ENCODE peak calls at places on chromosome 7, in eight cellular contexts. F, J, G, L, Y, D, H and W are unnamed samples. For H3K4me1, the result is how much of the 10 kb centered on the place peaks cover.

GRCh38 chr7:48085433-48085791 is 3.7 kb upstream of the UPP1 start:
- DNase-seq in F (no peak), J (no peak), G (no peak), L (no peak), Y (no peak), D (no peak), H (no peak), W (no peak)

GRCh38 chr7:148515237-148515636 is 75.3 kb upstream of the C7orf33 start:
- DNase-seq in F (no peak), J (no peak), G (no peak), L (no peak), Y (no peak), D (no peak), H (no peak), W (no peak)

GRCh38 chr7:111784311-111784710 is 222.0 kb upstream of the IMMP2L start:
- DNase-seq in F (no peak), J (no peak), G (no peak), L (no peak), Y (no peak), D (no peak), H (no peak), W (no peak)

GRCh38 chr7:45924283-45924682 is 3.2 kb upstream of the IGFBP3 start:
- DNase-seq in F (no peak), J (no peak), G (peak), L (peak), Y (no peak), D (peak), H (no peak), W (no peak)

GRCh38 chr7:157597562-157597961 is 260.8 kb downstream of the DNAJB6 start:
- DNase-seq in F (no peak), J (no peak), G (no peak), L (no peak), Y (no peak), D (no peak), H (no peak), W (no peak)

GRCh38 chr7:135938086-135938485 is 39.1 kb downstream of the MTPN start:
- DNase-seq in F (no peak), J (no peak), G (no peak), L (no peak), Y (no peak), D (no peak), H (no peak), W (no peak)

GRCh38 chr7:27172823-27173411 is 1.2 kb downstream of the HOXA10 start:
- DNase-seq in F (peak), J (peak), G (no peak), L (peak), Y (peak), D (peak), H (no peak), W (no peak)

GRCh38 chr7:142158741-142159496 is 47.4 kb downstream of the MGAM2 start:
- DNase-seq in F (no peak), J (no peak), G (peak), L (no peak), Y (no peak), D (no peak), H (no peak), W (no peak)

GRCh38 chr7:35869810-35870209 is 69.0 kb downstream of the SEPTIN7 start:
- DNase-seq in F (no peak), J (no peak), G (no peak), L (no peak), Y (no peak), D (no peak), H (no peak), W (peak)

GRCh38 chr7:103391976-103392375 is 44.5 kb downstream of the PSMC2 start:
- DNase-seq in F (no peak), J (no peak), G (no peak), L (no peak), Y (no peak), D (no peak), H (no peak), W (no peak)

GRCh38 chr7:489876-490275 is 29.8 kb downstream of the PDGFA start:
- DNase-seq in F (no peak), J (no peak), G (no peak), L (peak), Y (peak), D (no peak), H (no peak), W (no peak)

GRCh38 chr7:906776-907157 is 30.4 kb downstream of the GET4 start:
- DNase-seq in F (no peak), J (no peak), G (no peak), L (no peak), Y (no peak), D (no peak), H (no peak), W (no peak)

GRCh38 chr7:156140896-156141295 is 328.6 kb upstream of the SHH start:
- DNase-seq in F (no peak), J (no peak), G (no peak), L (no peak), Y (no peak), D (no peak), H (no peak), W (no peak)

GRCh38 chr7:155213385-155213784 is 84.3 kb upstream of the INSIG1 start:
- DNase-seq in F (no peak), J (no peak), G (no peak), L (no peak), Y (no peak), D (peak), H (no peak), W (no peak)

GRCh38 chr7:99331002-99331401 is 5.3 kb downstream of the ARPC1A start:
- DNase-seq in F (no peak), J (no peak), G (peak), L (no peak), Y (no peak), D (no peak), H (no peak), W (no peak)

GRCh38 chr7:55423277-55423711 is 58.2 kb downstream of the LANCL2 start:
- DNase-seq in F (no peak), J (no peak), G (no peak), L (no peak), Y (no peak), D (peak), H (no peak), W (no peak)

GRCh38 chr7:129212126-129212525 is 12.7 kb upstream of the AHCYL2 start:
- DNase-seq in F (no peak), J (no peak), G (no peak), L (no peak), Y (no peak), D (no peak), H (no peak), W (no peak)

GRCh38 chr7:129210256-129210988 is 14.4 kb upstream of the AHCYL2 start:
- DNase-seq in F (peak), J (peak), G (peak), L (peak), Y (peak), D (peak), H (peak), W (peak)

GRCh38 chr7:129212596-129212995 is 12.2 kb upstream of the AHCYL2 start:
- DNase-seq in F (no peak), J (no peak), G (no peak), L (no peak), Y (no peak), D (no peak), H (no peak), W (no peak)

GRCh38 chr7:129210989-129211312 is 13.9 kb upstream of the AHCYL2 start:
- DNase-seq in F (no peak), J (no peak), G (no peak), L (no peak), Y (no peak), D (no peak), H (no peak), W (no peak)

DNA sequence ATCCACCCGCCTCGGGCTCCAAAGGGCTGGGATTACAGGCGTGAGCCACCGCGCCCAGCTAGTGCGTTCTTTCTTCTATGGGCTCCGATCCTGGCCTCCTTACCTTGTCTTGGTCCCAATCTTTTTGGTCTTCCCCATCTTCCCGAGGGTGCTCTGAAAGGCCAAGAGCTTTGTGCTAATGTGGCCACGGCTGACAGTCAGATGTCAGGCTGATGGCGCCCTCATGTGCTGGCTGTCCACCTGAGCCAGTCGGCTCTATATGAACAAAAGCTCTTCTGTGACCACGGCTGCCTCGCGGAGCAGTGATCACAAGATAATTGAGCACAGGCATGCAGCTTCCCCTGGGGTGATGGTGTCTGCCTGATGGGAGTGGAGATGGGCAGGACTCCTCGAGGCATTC is 11.0 kb upstream of the AHCYL2 start:
- DNase-seq in F (no peak), J (no peak), G (peak), L (no peak), Y (no peak), D (no peak), H (no peak), W (no peak)
- TF ChIP-seq CTCF in F (no peak), J (no peak), G (peak), L (no peak), Y (no peak), D (no peak), H (no peak), W (no peak)

GRCh38 chr7:130925136-130925794 is 191.3 kb upstream of the KLF14 start:
- DNase-seq in F (no peak), J (no peak), G (no peak), L (no peak), Y (no peak), D (no peak), H (no peak), W (no peak)

GRCh38 chr7:130926021-130926691 is 192.1 kb upstream of the KLF14 start:
- DNase-seq in F (no peak), J (no peak), G (no peak), L (no peak), Y (no peak), D (no peak), H (peak), W (no peak)

GRCh38 chr7:130922206-130923112 is 188.5 kb upstream of the KLF14 start:
- DNase-seq in F (no peak), J (no peak), G (no peak), L (no peak), Y (no peak), D (no peak), H (no peak), W (no peak)

GRCh38 chr7:130921391-130922180 is 187.6 kb upstream of the KLF14 start:
- DNase-seq in F (no peak), J (no peak), G (no peak), L (peak), Y (peak), D (peak), H (no peak), W (peak)

GRCh38 chr7:130923930-130924329 is 189.9 kb upstream of the KLF14 start:
- DNase-seq in F (no peak), J (no peak), G (no peak), L (no peak), Y (no peak), D (no peak), H (no peak), W (no peak)
- H3K4me1 ChIP-seq in F (under half), J (half or more), G (under half), L (under half), Y (half or more), D (under half), H (under half), W (half or more)

DNA sequence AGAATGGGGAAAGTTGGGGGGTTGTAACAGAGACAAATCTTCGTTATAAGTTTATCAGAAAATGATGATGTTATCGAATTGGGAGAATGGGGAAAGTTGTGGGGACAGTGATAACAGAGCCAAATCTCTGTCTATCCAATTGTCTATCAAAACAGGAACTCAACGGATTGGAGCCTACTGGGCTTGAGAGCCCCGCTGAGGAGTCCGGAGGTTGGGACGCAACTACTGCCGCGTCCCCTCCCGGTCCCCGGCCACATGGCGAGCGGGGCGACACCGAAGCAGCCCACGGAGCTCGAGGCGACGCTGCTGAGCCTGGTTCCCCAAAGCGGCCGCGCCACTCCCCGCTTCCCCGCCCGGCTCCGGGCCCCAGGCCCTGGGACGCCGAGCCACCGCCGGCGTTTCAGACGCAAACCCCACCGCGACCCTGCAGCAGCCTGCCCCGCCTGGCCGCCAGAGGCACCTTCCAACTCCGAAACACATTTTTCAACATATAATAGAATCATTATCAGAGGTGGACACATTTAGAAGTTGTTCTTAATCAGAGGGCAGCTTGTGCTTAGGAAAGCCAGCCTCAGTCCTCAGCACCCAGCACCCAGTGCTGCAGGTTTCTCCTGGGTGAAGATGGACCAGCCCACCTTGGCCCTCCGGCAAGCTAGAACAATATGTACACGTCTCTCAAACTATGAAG is 13.8 kb upstream of the RALA start:
- DNase-seq in F (no peak), J (peak), G (no peak), L (no peak), Y (no peak), D (peak), H (peak), W (peak)
- TF ChIP-seq CTCF in F (no peak), J (no peak), G (no peak), L (no peak), Y (no peak), D (peak), H (no peak), W (peak)

GRCh38 chr7:2807846-2808772 is 36.0 kb downstream of the GNA12 start:
- DNase-seq in F (no peak), J (no peak), G (no peak), L (no peak), Y (no peak), D (no peak), H (no peak), W (no peak)

GRCh38 chr7:2807455-2807845 is 36.7 kb downstream of the GNA12 start:
- DNase-seq in F (no peak), J (no peak), G (no peak), L (no peak), Y (no peak), D (no peak), H (no peak), W (no peak)

GRCh38 chr7:2804227-2804763 is 39.8 kb downstream of the GNA12 start:
- DNase-seq in F (no peak), J (no peak), G (no peak), L (no peak), Y (no peak), D (no peak), H (no peak), W (no peak)

GRCh38 chr7:2805213-2806003 is 38.7 kb downstream of the GNA12 start:
- DNase-seq in F (no peak), J (no peak), G (no peak), L (no peak), Y (no peak), D (no peak), H (no peak), W (peak)

GRCh38 chr7:2806571-2806970 is 37.5 kb downstream of the GNA12 start:
- DNase-seq in F (no peak), J (no peak), G (no peak), L (no peak), Y (no peak), D (no peak), H (no peak), W (no peak)
- H3K4me1 ChIP-seq in F (under half), J (half or more), G (under half), L (under half), Y (under half), D (under half), H (under half), W (half or more)

GRCh38 chr7:130369831-130370230 is 10.5 kb upstream of the CPA1 start:
- DNase-seq in F (no peak), J (no peak), G (no peak), L (no peak), Y (no peak), D (no peak), H (no peak), W (no peak)

GRCh38 chr7:130371059-130371458 is 9.2 kb upstream of the CPA1 start:
- DNase-seq in F (peak), J (no peak), G (peak), L (peak), Y (peak), D (no peak), H (no peak), W (no peak)

GRCh38 chr7:130367836-130368235 is 12.5 kb upstream of the CPA1 start:
- DNase-seq in F (no peak), J (no peak), G (no peak), L (no peak), Y (no peak), D (no peak), H (no peak), W (no peak)

GRCh38 chr7:130368347-130368746 is 11.9 kb upstream of the CPA1 start:
- DNase-seq in F (no peak), J (no peak), G (no peak), L (no peak), Y (no peak), D (no peak), H (no peak), W (no peak)

GRCh38 chr7:130369110-130369711 is 11.1 kb upstream of the CPA1 start:
- DNase-seq in F (no peak), J (no peak), G (no peak), L (no peak), Y (no peak), D (peak), H (peak), W (no peak)
- TF ChIP-seq CTCF in F (no peak), J (no peak), G (no peak), L (no peak), Y (no peak), D (no peak), H (no peak), W (no peak)

GRCh38 chr7:87833130-87833529 is 43.0 kb downstream of the SLC25A40 start:
- DNase-seq in F (no peak), J (no peak), G (no peak), L (no peak), Y (no peak), D (no peak), H (no peak), W (no peak)
- H3K4me1 ChIP-seq in F (under half), J (under half), G (under half), L (under half), Y (under half), D (under half), H (under half), W (under half)